ENCODE peak calls at places on chromosome 21, in five cellular contexts. One of them, this sample, is unnamed. For H3K4me1 and H3K36me3, the result is how much of the 10 kb centered on the place peaks cover.

GRCh38 chr21:44583800-44584147 is 3.4 kb upstream of the KRTAP10-5 start:
- DNase-seq in Karpas-422: no peak
- DNase-seq in psoas muscle: no peak
- DNase-seq in tibial nerve: no peak
- DNase-seq in left ventricle myocardium inferior: no peak
- DNase-seq in this sample: no peak

GRCh38 chr21:26769613-26770188 is 75.5 kb downstream of the ADAMTS1 start:
- DNase-seq in Karpas-422: peak
- DNase-seq in psoas muscle: no peak
- DNase-seq in tibial nerve: no peak
- DNase-seq in left ventricle myocardium inferior: no peak
- DNase-seq in this sample: no peak

GRCh38 chr21:25626752-25627151 is 12.3 kb upstream of the JAM2 start:
- DNase-seq in Karpas-422: no peak
- DNase-seq in psoas muscle: no peak
- DNase-seq in tibial nerve: no peak
- DNase-seq in left ventricle myocardium inferior: peak
- DNase-seq in this sample: no peak

GRCh38 chr21:26909972-26910371 is 56.9 kb downstream of the ADAMTS5 start:
- DNase-seq in Karpas-422: no peak
- DNase-seq in psoas muscle: no peak
- DNase-seq in tibial nerve: no peak
- DNase-seq in left ventricle myocardium inferior: no peak
- DNase-seq in this sample: no peak

GRCh38 chr21:28627691-28628090 is 365.0 kb downstream of the LTN1 start:
- DNase-seq in Karpas-422: no peak
- DNase-seq in psoas muscle: no peak
- DNase-seq in tibial nerve: no peak
- DNase-seq in left ventricle myocardium inferior: no peak
- DNase-seq in this sample: no peak

GRCh38 chr21:16755061-16755460 is 757.8 kb upstream of the CXADR start:
- DNase-seq in Karpas-422: no peak
- DNase-seq in psoas muscle: no peak
- DNase-seq in tibial nerve: no peak
- DNase-seq in left ventricle myocardium inferior: no peak
- DNase-seq in this sample: no peak

GRCh38 chr21:38293113-38293512 is 36.3 kb downstream of the KCNJ15 start:
- DNase-seq in Karpas-422: no peak
- DNase-seq in psoas muscle: no peak
- DNase-seq in tibial nerve: no peak
- DNase-seq in left ventricle myocardium inferior: no peak
- DNase-seq in this sample: no peak

GRCh38 chr21:16570196-16570595 is 840.4 kb downstream of the USP25 start:
- DNase-seq in Karpas-422: no peak
- DNase-seq in psoas muscle: no peak
- DNase-seq in tibial nerve: no peak
- DNase-seq in left ventricle myocardium inferior: no peak
- DNase-seq in this sample: no peak

GRCh38 chr21:32253215-32253641 is 25.6 kb downstream of the MIS18A start:
- DNase-seq in Karpas-422: no peak
- DNase-seq in psoas muscle: no peak
- DNase-seq in tibial nerve: no peak
- DNase-seq in left ventricle myocardium inferior: peak
- DNase-seq in this sample: no peak

GRCh38 chr21:44530221-44530902 is 9.6 kb downstream of the KRTAP10-1 start:
- DNase-seq in Karpas-422: no peak
- DNase-seq in psoas muscle: no peak
- DNase-seq in tibial nerve: no peak
- DNase-seq in left ventricle myocardium inferior: no peak
- DNase-seq in this sample: no peak

GRCh38 chr21:25934771-25935224 is 200.0 kb downstream of the GABPA start:
- DNase-seq in Karpas-422: no peak
- DNase-seq in psoas muscle: peak
- DNase-seq in tibial nerve: peak
- DNase-seq in left ventricle myocardium inferior: peak
- DNase-seq in this sample: no peak

GRCh38 chr21:44024895-44025353 is 12.8 kb downstream of the TRAPPC10 start:
- DNase-seq in Karpas-422: no peak
- DNase-seq in psoas muscle: peak
- DNase-seq in tibial nerve: no peak
- DNase-seq in left ventricle myocardium inferior: peak
- DNase-seq in this sample: no peak

GRCh38 chr21:43365611-43366426 is 61.1 kb downstream of the SIK1 start:
- DNase-seq in Karpas-422: no peak
- DNase-seq in psoas muscle: no peak
- DNase-seq in tibial nerve: no peak
- DNase-seq in left ventricle myocardium inferior: no peak
- DNase-seq in this sample: no peak

GRCh38 chr21:17784604-17785402 is 34.4 kb downstream of the C21orf91 start:
- DNase-seq in Karpas-422: peak
- DNase-seq in psoas muscle: no peak
- DNase-seq in tibial nerve: no peak
- DNase-seq in left ventricle myocardium inferior: no peak
- DNase-seq in this sample: no peak

GRCh38 chr21:25848309-25848708 is 113.5 kb downstream of the GABPA start:
- DNase-seq in Karpas-422: no peak
- DNase-seq in psoas muscle: no peak
- DNase-seq in tibial nerve: no peak
- DNase-seq in left ventricle myocardium inferior: no peak
- DNase-seq in this sample: no peak

GRCh38 chr21:43880111-43880985 is 15.3 kb downstream of the AGPAT3 start:
- DNase-seq in Karpas-422: no peak
- DNase-seq in psoas muscle: peak
- DNase-seq in tibial nerve: no peak
- DNase-seq in left ventricle myocardium inferior: no peak
- DNase-seq in this sample: no peak

GRCh38 chr21:45380566-45380965 is 24.4 kb upstream of the COL18A1 start:
- DNase-seq in Karpas-422: no peak
- DNase-seq in psoas muscle: peak
- DNase-seq in tibial nerve: no peak
- DNase-seq in left ventricle myocardium inferior: peak
- DNase-seq in this sample: peak

GRCh38 chr21:31731112-31731801 is 661 bp downstream of the SCAF4 start:
- DNase-seq in Karpas-422: peak
- DNase-seq in psoas muscle: peak
- DNase-seq in tibial nerve: no peak
- DNase-seq in left ventricle myocardium inferior: peak
- DNase-seq in this sample: peak

GRCh38 chr21:34075099-34075425 is 1.7 kb downstream of the MRPS6 start:
- DNase-seq in Karpas-422: no peak
- DNase-seq in psoas muscle: no peak
- DNase-seq in tibial nerve: no peak
- DNase-seq in left ventricle myocardium inferior: no peak
- DNase-seq in this sample: no peak
- H3K4me1 ChIP-seq in Karpas-422: half or more
- H3K4me1 ChIP-seq in psoas muscle: half or more
- H3K4me1 ChIP-seq in tibial nerve: under half
- H3K4me1 ChIP-seq in left ventricle myocardium inferior: half or more
- H3K4me1 ChIP-seq in this sample: half or more

DNA sequence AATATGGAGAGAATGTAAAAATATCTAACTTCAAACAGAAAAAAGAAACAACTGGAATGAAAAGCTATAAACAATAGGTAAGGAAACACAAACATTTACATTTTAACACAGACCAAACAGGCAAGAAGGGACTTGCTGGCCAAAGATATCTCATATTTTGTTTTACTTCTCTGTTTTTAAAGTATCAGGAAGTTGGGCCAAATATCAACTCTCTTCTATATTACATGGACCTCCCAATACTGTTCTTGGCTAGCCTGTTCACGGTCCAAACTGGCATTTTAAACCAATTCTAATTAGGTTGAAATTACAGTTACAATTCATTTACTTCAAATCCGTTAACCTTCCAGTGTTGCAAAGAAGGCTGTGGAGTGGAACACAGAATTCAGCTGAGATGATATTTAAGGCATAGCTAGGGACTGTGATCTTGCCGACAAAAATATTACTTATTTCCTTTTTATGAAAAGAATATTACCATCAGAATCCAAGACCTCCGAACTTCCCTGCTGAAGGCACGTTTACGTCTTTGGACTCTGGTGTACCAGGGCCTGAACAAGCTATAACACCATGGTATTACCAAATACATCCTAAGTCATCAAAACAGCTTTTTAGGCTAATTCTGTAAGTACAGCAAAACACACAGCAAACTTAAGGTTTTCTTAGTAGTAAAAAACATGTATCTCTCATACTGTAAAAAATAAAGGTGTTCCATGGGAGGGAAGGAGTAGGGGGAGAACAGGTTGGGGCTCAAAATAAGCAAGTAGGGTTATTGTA is 165.4 kb downstream of the RUNX1 start:
- DNase-seq in Karpas-422: no peak
- DNase-seq in psoas muscle: no peak
- DNase-seq in tibial nerve: no peak
- DNase-seq in left ventricle myocardium inferior: no peak
- DNase-seq in this sample: no peak
- H3K4me3 ChIP-seq in Karpas-422: peak
- H3K4me3 ChIP-seq in psoas muscle: peak
- H3K4me3 ChIP-seq in tibial nerve: peak
- H3K4me3 ChIP-seq in left ventricle myocardium inferior: peak
- H3K4me3 ChIP-seq in this sample: no peak

DNA sequence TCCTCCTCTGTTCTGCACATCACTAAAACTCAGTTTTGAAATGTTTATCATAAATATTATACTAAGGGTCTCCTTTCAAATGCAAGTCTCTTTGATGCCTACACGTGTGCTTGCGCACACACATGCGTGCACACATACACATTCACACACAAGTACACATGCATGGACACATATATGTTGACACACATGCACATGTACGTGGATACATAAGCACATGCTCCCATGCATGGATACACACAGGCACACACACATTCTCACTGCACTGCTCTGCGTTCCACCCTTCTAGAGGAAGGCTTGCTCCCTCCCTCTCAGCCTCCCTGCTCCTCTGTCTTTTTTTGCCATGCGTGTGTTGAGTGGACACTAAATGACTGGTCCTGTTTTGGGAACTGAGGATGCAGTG is 162.7 kb downstream of the PCP4 start:
- DNase-seq in Karpas-422: no peak
- DNase-seq in psoas muscle: no peak
- DNase-seq in tibial nerve: no peak
- DNase-seq in left ventricle myocardium inferior: no peak
- DNase-seq in this sample: no peak
- H3K36me3 ChIP-seq in Karpas-422: under half
- H3K36me3 ChIP-seq in psoas muscle: under half
- H3K36me3 ChIP-seq in tibial nerve: under half
- H3K36me3 ChIP-seq in left ventricle myocardium inferior: under half
- H3K36me3 ChIP-seq in this sample: under half

GRCh38 chr21:41876396-41876795 is 2.7 kb downstream of the PRDM15 start:
- DNase-seq in Karpas-422: no peak
- DNase-seq in psoas muscle: peak
- DNase-seq in tibial nerve: no peak
- DNase-seq in left ventricle myocardium inferior: no peak
- DNase-seq in this sample: no peak
- H3K4me1 ChIP-seq in Karpas-422: under half
- H3K4me1 ChIP-seq in psoas muscle: under half
- H3K4me1 ChIP-seq in tibial nerve: under half
- H3K4me1 ChIP-seq in left ventricle myocardium inferior: under half
- H3K4me1 ChIP-seq in this sample: under half

This sample was measured in CD8-positive, alpha-beta memory T cell.